ENCODE peak calls at places on chromosomes 7 and 10, in six cellular contexts. E, S, M, O, G and X are unnamed samples.

GRCh38 chr10:71911296-71911954 is 52.8 kb upstream of the CHST3 start:
- DNase-seq in E (no peak), S (no peak), M (no peak), O (no peak), G (no peak), X (no peak)

GRCh38 chr7:13181221-13181620 is 493.8 kb downstream of the ARL4A start:
- DNase-seq in E (no peak), S (no peak), M (no peak), O (no peak), G (no peak), X (no peak)

GRCh38 chr7:123285076-123285700 is 85.4 kb upstream of the SLC13A1 start:
- DNase-seq in E (no peak), S (no peak), M (no peak), O (peak), G (no peak), X (no peak)

GRCh38 chr10:6072215-6072941 is 10.2 kb upstream of the IL2RA start:
- DNase-seq in E (no peak), S (no peak), M (no peak), O (no peak), G (no peak), X (no peak)

GRCh38 chr7:101792051-101792651 is 25.3 kb upstream of the CUX1 start:
- DNase-seq in E (no peak), S (no peak), M (no peak), O (no peak), G (no peak), X (peak)

GRCh38 chr10:97851341-97852001 is 1.8 kb downstream of the GOLGA7B start:
- DNase-seq in E (no peak), S (no peak), M (no peak), O (no peak), G (no peak), X (no peak)

GRCh38 chr7:134174797-134175261 is 47.7 kb downstream of the LRGUK start:
- DNase-seq in E (peak), S (peak), M (peak), O (no peak), G (peak), X (no peak)

GRCh38 chr7:111138196-111138569 is 47.3 kb downstream of the LRRN3 start:
- DNase-seq in E (peak), S (peak), M (no peak), O (no peak), G (no peak), X (no peak)

GRCh38 chr10:113665352-113665751 is 1.5 kb upstream of the NRAP start:
- DNase-seq in E (no peak), S (no peak), M (no peak), O (no peak), G (no peak), X (no peak)

GRCh38 chr10:129888784-129889616 is 75.1 kb downstream of the EBF3 start:
- DNase-seq in E (no peak), S (no peak), M (peak), O (peak), G (no peak), X (peak)

GRCh38 chr10:3895045-3895609 is 110.1 kb upstream of the KLF6 start:
- DNase-seq in E (no peak), S (no peak), M (no peak), O (no peak), G (no peak), X (no peak)

GRCh38 chr7:26658080-26658697 is 206.2 kb downstream of the SKAP2 start:
- DNase-seq in E (no peak), S (no peak), M (no peak), O (no peak), G (no peak), X (no peak)

GRCh38 chr10:227014-227413 is 91.8 kb downstream of the ZMYND11 start:
- DNase-seq in E (no peak), S (no peak), M (no peak), O (no peak), G (no peak), X (no peak)

GRCh38 chr10:4041531-4042096 is 256.6 kb upstream of the KLF6 start:
- DNase-seq in E (no peak), S (no peak), M (no peak), O (no peak), G (no peak), X (no peak)

GRCh38 chr10:125407000-125407502 is 246.7 kb upstream of the CTBP2 start:
- DNase-seq in E (no peak), S (peak), M (no peak), O (no peak), G (no peak), X (no peak)

GRCh38 chr7:55546826-55547225 is 25.5 kb downstream of the VOPP1 start:
- DNase-seq in E (no peak), S (peak), M (no peak), O (no peak), G (peak), X (peak)

GRCh38 chr7:64618785-64619456 is 47.0 kb upstream of the ZNF107 start:
- DNase-seq in E (no peak), S (peak), M (peak), O (no peak), G (peak), X (peak)

GRCh38 chr7:112395411-112395810 is 54.8 kb upstream of the IFRD1 start:
- DNase-seq in E (no peak), S (no peak), M (no peak), O (no peak), G (no peak), X (no peak)

GRCh38 chr7:82975811-82976468 is 186.7 kb downstream of the PCLO start:
- DNase-seq in E (no peak), S (no peak), M (no peak), O (no peak), G (no peak), X (no peak)

GRCh38 chr10:78579995-78580394 is 488.8 kb upstream of the ZMIZ1 start:
- DNase-seq in E (no peak), S (no peak), M (no peak), O (no peak), G (peak), X (peak)

GRCh38 chr7:3867847-3868246 is 566.8 kb downstream of the SDK1 start:
- DNase-seq in E (no peak), S (no peak), M (no peak), O (no peak), G (no peak), X (no peak)

GRCh38 chr7:143979359-143979758 is 20.8 kb upstream of the OR6B1 start:
- DNase-seq in E (no peak), S (no peak), M (no peak), O (no peak), G (peak), X (no peak)

GRCh38 chr10:29588640-29589421 is 45.9 kb downstream of the SVIL start:
- DNase-seq in E (no peak), S (no peak), M (no peak), O (no peak), G (no peak), X (no peak)

GRCh38 chr10:111116762-111117445 is 40.1 kb downstream of the ADRA2A start:
- DNase-seq in E (no peak), S (no peak), M (no peak), O (no peak), G (no peak), X (no peak)

GRCh38 chr10:93468532-93469213 is 13.5 kb downstream of the MYOF start:
- DNase-seq in E (no peak), S (peak), M (no peak), O (no peak), G (peak), X (no peak)

GRCh38 chr7:130719550-130719949 is 14.5 kb downstream of the KLF14 start:
- DNase-seq in E (no peak), S (no peak), M (no peak), O (no peak), G (no peak), X (no peak)

GRCh38 chr10:84789050-84789449 is 460.7 kb downstream of the CCSER2 start:
- DNase-seq in E (no peak), S (no peak), M (no peak), O (no peak), G (no peak), X (no peak)

GRCh38 chr10:119079572-119080520 is 771 bp downstream of the EIF3A start:
- DNase-seq in E (no peak), S (peak), M (peak), O (no peak), G (peak), X (peak)

GRCh38 chr10:11602919-11603523 is 8.4 kb downstream of the USP6NL start:
- DNase-seq in E (peak), S (peak), M (no peak), O (no peak), G (peak), X (no peak)

GRCh38 chr10:75772153-75772887 is 340.9 kb downstream of the LRMDA start:
- DNase-seq in E (no peak), S (no peak), M (no peak), O (no peak), G (no peak), X (no peak)

GRCh38 chr7:116836080-116836479 is 26.3 kb upstream of the CAPZA2 start:
- DNase-seq in E (no peak), S (no peak), M (no peak), O (no peak), G (no peak), X (no peak)

GRCh38 chr7:116840256-116840655 is 22.1 kb upstream of the CAPZA2 start:
- DNase-seq in E (no peak), S (no peak), M (no peak), O (no peak), G (no peak), X (no peak)

GRCh38 chr7:116832692-116833091 is 29.7 kb upstream of the CAPZA2 start:
- DNase-seq in E (no peak), S (no peak), M (no peak), O (no peak), G (no peak), X (no peak)

GRCh38 chr7:116834815-116835533 is 27.4 kb upstream of the CAPZA2 start:
- DNase-seq in E (no peak), S (no peak), M (no peak), O (no peak), G (peak), X (no peak)

GRCh38 chr7:116836911-116837310 is 25.5 kb upstream of the CAPZA2 start:
- DNase-seq in E (no peak), S (peak), M (no peak), O (no peak), G (no peak), X (no peak)
- H2AFZ ChIP-seq in E (no peak), S (peak), M (no peak), O (no peak), G (no peak), X (no peak)

DNA sequence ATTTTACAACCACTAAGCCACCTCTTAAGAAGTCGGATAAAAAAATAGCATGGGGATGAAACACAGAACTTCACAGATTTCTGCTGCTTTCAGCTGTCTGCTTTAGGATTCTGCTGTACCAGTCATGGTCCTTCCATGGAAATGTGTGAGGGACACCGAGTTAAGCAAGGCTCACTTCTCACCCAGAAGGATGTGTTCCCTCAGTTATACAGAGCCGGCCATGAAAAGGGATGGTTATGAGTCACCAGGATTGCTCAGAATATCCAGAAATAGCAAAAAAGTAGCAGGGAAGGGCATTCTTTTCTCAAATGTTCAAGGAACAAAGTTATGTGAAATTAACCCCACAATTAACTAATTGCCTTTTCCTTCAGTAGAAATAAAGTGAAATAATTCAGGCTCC is 124.4 kb downstream of the AMPH start:
- DNase-seq in E (no peak), S (no peak), M (no peak), O (no peak), G (no peak), X (no peak)
- TF ChIP-seq SIN3A in E (no peak), S (no peak), M (no peak), O (no peak), G (no peak), X (no peak)

GRCh38 chr10:102775973-102776669 is 32.4 kb downstream of the WBP1L start:
- DNase-seq in E (no peak), S (no peak), M (peak), O (no peak), G (peak), X (peak)
- H2AFZ ChIP-seq in E (no peak), S (no peak), M (peak), O (peak), G (peak), X (peak)

GRCh38 chr7:98727146-98727709 is 110.1 kb downstream of the NPTX2 start:
- DNase-seq in E (no peak), S (no peak), M (no peak), O (peak), G (no peak), X (no peak)

GRCh38 chr7:98733036-98733435 is 116.0 kb downstream of the NPTX2 start:
- DNase-seq in E (peak), S (peak), M (peak), O (no peak), G (peak), X (peak)

GRCh38 chr7:98731651-98732050 is 114.6 kb downstream of the NPTX2 start:
- DNase-seq in E (no peak), S (no peak), M (no peak), O (no peak), G (no peak), X (no peak)

GRCh38 chr7:98728555-98728954 is 111.5 kb downstream of the NPTX2 start:
- DNase-seq in E (no peak), S (no peak), M (no peak), O (no peak), G (no peak), X (no peak)

DNA sequence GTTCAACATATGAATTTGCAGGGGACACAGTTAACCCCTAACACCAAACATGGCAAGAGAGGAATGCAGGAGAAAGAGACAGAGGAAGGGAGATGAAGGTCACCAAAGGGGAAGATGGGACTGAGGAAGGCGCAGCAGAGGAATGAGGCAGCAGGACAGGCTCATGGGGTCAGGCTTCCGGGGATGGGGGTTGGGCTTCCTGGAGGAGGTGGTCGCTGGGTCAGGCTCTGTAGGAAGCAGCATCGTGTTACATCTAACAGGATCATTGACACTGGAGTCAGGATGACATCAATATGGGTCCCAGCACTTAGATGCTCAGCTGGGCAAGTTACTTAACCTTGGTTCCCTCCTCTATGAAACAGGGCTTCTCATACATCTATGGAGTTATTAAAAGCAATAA is 113.2 kb downstream of the NPTX2 start:
- DNase-seq in E (no peak), S (no peak), M (no peak), O (no peak), G (no peak), X (no peak)
- TF ChIP-seq SIN3A in E (no peak), S (no peak), M (no peak), O (no peak), G (no peak), X (no peak)

GRCh38 chr10:53744176-53744575 is 971.6 kb upstream of the MBL2 start:
- DNase-seq in E (no peak), S (no peak), M (no peak), O (no peak), G (no peak), X (no peak)
- H2AFZ ChIP-seq in E (no peak), S (no peak), M (no peak), O (no peak), G (no peak), X (no peak)

DNA sequence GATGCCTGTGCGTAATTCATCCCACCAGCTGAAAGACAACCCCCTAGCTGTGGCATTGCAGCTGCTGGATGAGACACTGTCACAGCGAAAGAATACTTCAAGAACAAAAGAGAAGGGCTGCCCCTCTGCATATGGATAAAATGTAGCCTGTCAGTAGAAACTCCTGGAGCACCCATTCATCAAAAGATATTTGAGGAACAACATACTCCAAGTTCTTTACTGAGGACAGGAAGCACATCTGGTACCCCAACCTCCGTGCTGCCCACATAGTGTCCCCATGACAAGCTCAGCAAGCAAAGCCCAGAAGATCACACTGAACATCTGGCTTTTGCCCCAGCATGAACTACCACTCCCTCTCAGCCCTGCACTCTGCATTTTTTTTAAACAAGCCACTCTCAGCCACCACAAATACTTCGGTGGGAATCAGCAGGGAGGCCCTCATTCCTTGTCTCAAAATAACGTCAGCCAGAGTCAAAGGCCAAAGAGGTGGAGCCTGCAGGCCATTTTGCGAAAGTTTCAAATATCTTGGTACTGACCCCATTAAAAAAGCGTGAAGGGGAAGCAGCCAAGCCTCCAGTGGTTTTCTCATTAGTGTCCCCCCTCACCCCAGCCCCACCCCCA is 1.7 kb downstream of the CREB3L2 start:
- DNase-seq in E (no peak), S (no peak), M (peak), O (no peak), G (peak), X (no peak)
- TF ChIP-seq SIN3A in E (no peak), S (no peak), M (no peak), O (peak), G (peak), X (no peak)

DNA sequence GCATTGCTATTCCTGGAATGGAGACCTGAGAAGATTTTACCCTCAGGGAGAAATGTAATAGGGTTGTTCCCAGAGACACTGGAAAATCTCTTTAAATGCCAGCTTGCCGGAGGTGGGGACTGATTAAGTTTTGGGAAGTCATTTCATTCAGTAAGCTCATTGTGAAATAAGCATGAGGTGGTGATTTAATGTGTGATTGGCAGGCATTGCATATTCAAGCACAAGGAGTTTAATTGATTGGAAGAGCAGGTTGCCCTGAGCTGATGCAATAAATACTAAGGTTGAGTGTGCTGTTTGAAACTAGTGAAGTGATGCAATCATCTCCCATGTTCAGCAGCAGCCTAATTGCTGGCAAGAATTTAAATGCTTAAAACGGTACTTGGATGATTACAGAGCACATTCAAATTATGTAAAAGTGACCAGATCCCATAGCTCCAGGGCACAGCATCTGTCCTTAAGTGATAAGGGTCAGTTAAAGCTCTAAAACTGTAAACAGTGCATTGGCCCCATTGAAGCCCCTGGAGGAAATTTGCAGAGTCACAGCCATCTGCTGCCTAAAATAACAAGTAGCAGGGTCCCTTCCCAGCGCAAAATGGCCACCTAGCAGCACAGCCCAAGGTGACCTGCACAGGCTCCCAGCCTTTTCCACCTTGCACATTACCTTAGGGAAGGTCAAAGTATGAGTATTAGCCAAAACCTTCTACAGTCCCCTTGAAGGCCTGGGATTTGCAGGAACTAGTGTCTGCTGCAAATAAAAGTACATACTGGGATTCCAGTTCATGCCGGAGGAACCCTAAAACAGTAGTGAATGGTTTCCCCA is 92.1 kb downstream of the CCDC71L start:
- DNase-seq in E (no peak), S (peak), M (peak), O (no peak), G (no peak), X (peak)
- H2AFZ ChIP-seq in E (no peak), S (no peak), M (peak), O (peak), G (no peak), X (peak)

DNA sequence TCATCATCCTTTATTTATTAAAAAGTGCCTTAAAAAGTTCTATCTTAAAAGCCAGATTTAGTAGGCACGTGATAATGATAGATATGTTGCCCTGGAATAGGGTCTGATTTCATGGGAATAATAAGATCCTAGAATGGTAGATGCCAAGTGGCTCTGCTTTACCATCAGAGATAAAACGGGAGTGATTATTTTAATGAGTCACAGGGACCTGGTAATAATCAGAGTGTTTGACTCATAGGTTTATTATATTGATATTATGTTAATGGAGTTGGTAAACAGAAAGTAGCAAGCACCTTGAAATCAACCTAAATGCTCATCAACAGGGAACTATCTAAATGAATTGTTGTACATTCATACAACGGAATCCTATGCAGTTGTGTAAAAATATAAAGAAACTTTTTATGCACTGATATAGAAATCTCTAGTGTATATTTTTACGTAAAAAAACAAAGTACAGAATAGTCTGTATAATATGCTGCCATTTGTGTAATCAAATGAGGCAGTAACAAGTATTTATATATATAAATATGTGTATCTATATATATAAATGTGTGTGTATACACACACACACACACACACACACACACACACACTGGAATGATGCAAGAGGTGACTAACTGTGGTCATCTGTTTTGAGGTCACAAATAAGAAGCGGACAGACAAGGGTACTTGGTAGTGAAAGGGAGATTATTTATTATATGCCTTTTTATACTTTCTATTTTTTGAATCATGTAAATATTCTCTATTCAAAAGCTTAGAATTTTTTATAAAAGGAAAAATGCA is 78.6 kb upstream of the DYNC1I1 start:
- DNase-seq in E (no peak), S (peak), M (no peak), O (no peak), G (no peak), X (no peak)
- TF ChIP-seq SIN3A in E (no peak), S (no peak), M (no peak), O (no peak), G (no peak), X (no peak)